ENCODE peak calls at places on chromosomes 4 and X, in five cellular contexts. G is A549, Q is tibial nerve, A is heart left ventricle, D is ovary. R is an unnamed sample.

GRCh38 chr4:104064650-104065577 is 345.1 kb upstream of the TACR3 start:
- DNase-seq in D (peak; percentile 10), G (peak; percentile 44), A (no peak), Q (peak; percentile 25), R (peak; percentile 30)

GRCh38 chr4:84877051-84877833 is 89.2 kb downstream of the WDFY3 start:
- DNase-seq in A (no peak), Q (no peak), G (peak; percentile 6), D (no peak), R (no peak)

GRCh38 chr4:16194199-16194598 is 32.1 kb downstream of the TAPT1 start:
- DNase-seq in D (no peak), Q (no peak), G (no peak), A (peak; percentile 36), R (no peak)

GRCh38 chrX:69192603-69193002 is 27.4 kb upstream of the PJA1 start:
- DNase-seq in G (no peak), Q (no peak), A (no peak), D (no peak), R (no peak)

GRCh38 chrX:16970977-16971376 is 24.5 kb downstream of the REPS2 start:
- DNase-seq in Q (no peak), D (no peak), A (no peak), G (no peak), R (no peak)

GRCh38 chrX:39518451-39519212 is 579.1 kb downstream of the BCOR start:
- DNase-seq in D (no peak), A (peak; percentile 75), Q (no peak), G (no peak), R (no peak)

GRCh38 chrX:120749141-120749846 is 119.4 kb upstream of the C1GALT1C1 start:
- DNase-seq in D (no peak), G (no peak), Q (no peak), A (no peak), R (no peak)

GRCh38 chrX:15311119-15311518 is 4.3 kb downstream of the ASB11 start:
- DNase-seq in G (no peak), Q (no peak), D (no peak), A (peak; percentile 41), R (no peak)

GRCh38 chr4:8564595-8564994 is 15.6 kb upstream of the GPR78 start:
- DNase-seq in Q (no peak), A (no peak), D (no peak), G (no peak), R (no peak)

GRCh38 chr4:81565137-81565870 is 93.6 kb upstream of the RASGEF1B start:
- DNase-seq in A (peak; percentile 88), D (peak; percentile 39), G (no peak), Q (peak; percentile 68), R (peak; percentile 70)

GRCh38 chrX:74249963-74250362 is 54.0 kb upstream of the ZCCHC13 start:
- DNase-seq in G (peak; percentile 74), Q (no peak), D (no peak), A (no peak), R (no peak)

GRCh38 chr4:82811838-82812672 is 13.5 kb upstream of the SCD5 start:
- DNase-seq in Q (no peak), D (peak; percentile 36), A (no peak), G (no peak), R (no peak)

GRCh38 chrX:1450381-1451161 is 2.1 kb downstream of the ASMTL start:
- DNase-seq in A (no peak), Q (no peak), D (no peak), G (no peak), R (no peak)

GRCh38 chrX:149877636-149878035 is 3.3 kb upstream of the MAGEA8 start:
- DNase-seq in G (peak; percentile 6), Q (no peak), A (no peak), D (no peak), R (no peak)

GRCh38 chrX:15310117-15310516 is 5.3 kb downstream of the ASB11 start:
- DNase-seq in G (peak; percentile 46), Q (peak; percentile 42), D (no peak), A (peak; percentile 43), R (peak; percentile 63)

GRCh38 chrX:108312938-108313337 is 125.3 kb downstream of the COL4A6 start:
- DNase-seq in D (no peak), Q (no peak), G (peak; percentile 72), A (peak; percentile 66), R (no peak)

GRCh38 chr4:4847011-4847410 is 12.5 kb upstream of the MSX1 start:
- DNase-seq in G (no peak), D (no peak), A (no peak), Q (no peak), R (no peak)

GRCh38 chr4:20487852-20488251 is 212.4 kb upstream of the PACRGL start:
- DNase-seq in D (no peak), G (no peak), A (no peak), Q (no peak), R (no peak)

GRCh38 chr4:81405900-81406401 is 65.8 kb downstream of the RASGEF1B start:
- DNase-seq in G (peak; percentile 68), Q (peak; percentile 60), A (no peak), D (no peak), R (peak; percentile 40)

GRCh38 chrX:140360284-140360683 is 144.6 kb downstream of the SOX3 start:
- DNase-seq in Q (no peak), A (no peak), G (no peak), D (no peak), R (no peak)

GRCh38 chr4:61202638-61203495 is 2.7 kb downstream of the ADGRL3 start:
- DNase-seq in Q (no peak), D (no peak), A (no peak), G (no peak), R (no peak)

GRCh38 chr4:186068581-186069402 is at the start of gene TLR3:
- DNase-seq in Q (no peak), G (no peak), D (no peak), A (no peak), R (no peak)

GRCh38 chr4:40182041-40182440 is 14.8 kb upstream of the RHOH start:
- DNase-seq in A (no peak), G (no peak), Q (no peak), D (no peak), R (no peak)

GRCh38 chr4:108540536-108540935 is 79.8 kb upstream of the RPL34 start:
- DNase-seq in A (no peak), G (no peak), Q (no peak), D (no peak), R (no peak)

GRCh38 chr4:73800206-73800605 is 36.3 kb upstream of the CXCL6 start:
- DNase-seq in D (no peak), A (no peak), Q (no peak), G (no peak), R (no peak)

GRCh38 chr4:73801692-73802091 is 34.8 kb upstream of the CXCL6 start:
- DNase-seq in G (no peak), D (no peak), A (no peak), Q (no peak), R (no peak)

GRCh38 chr4:73798842-73799241 is 37.6 kb upstream of the CXCL6 start:
- DNase-seq in A (no peak), G (no peak), Q (no peak), D (no peak), R (no peak)

GRCh38 chr4:73803213-73803612 is 33.3 kb upstream of the CXCL6 start:
- DNase-seq in A (no peak), Q (no peak), G (no peak), D (no peak), R (no peak)
- TF ChIP-seq CTCF in A (no peak), Q (no peak), G (no peak), D (no peak), R (no peak)

GRCh38 chr4:119209586-119209985 is 2.9 kb upstream of the USP53 start:
- DNase-seq in G (no peak), A (no peak), D (no peak), Q (no peak), R (no peak)
- H3K27ac ChIP-seq in G (peak overlapping the region; percentile 71), A (peak overlapping the region; percentile 86), D (no peak overlapping the region), Q (peak overlapping the region; percentile 99), R (peak overlapping the region; percentile 92)

GRCh38 chrX:151155234-151155633 is 21.1 kb upstream of the GPR50 start:
- DNase-seq in G (no peak), D (no peak), Q (no peak), A (no peak), R (no peak)

GRCh38 chrX:151151668-151152267 is 24.6 kb upstream of the GPR50 start:
- DNase-seq in A (no peak), Q (peak; percentile 11), G (peak; percentile 57), D (no peak), R (no peak)

DNA sequence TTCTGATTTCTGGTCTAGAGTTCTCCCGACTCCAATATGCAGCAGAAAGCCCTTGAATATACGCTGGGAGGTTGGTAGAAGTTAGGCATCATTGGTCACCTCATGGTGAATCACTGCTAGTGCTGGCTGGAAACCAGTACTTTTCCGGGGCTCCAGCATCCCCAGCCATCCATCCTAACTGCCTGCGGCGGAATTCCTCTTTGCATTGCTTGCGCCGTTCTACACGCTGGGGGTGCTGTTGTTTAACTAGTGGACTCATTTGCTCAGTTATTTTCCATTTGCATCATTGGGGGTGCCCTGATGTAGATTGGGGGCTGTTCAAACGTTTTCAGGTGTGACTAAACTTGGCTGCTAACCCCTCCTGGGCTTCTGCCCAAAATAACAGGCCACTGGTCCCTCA is 23.3 kb upstream of the GPR50 start:
- DNase-seq in G (peak; percentile 25), Q (no peak), D (no peak), A (no peak), R (no peak)
- TF ChIP-seq CTCF in G (peak; percentile 22), Q (no peak), D (no peak), A (peak; percentile 24), R (no peak)

DNA sequence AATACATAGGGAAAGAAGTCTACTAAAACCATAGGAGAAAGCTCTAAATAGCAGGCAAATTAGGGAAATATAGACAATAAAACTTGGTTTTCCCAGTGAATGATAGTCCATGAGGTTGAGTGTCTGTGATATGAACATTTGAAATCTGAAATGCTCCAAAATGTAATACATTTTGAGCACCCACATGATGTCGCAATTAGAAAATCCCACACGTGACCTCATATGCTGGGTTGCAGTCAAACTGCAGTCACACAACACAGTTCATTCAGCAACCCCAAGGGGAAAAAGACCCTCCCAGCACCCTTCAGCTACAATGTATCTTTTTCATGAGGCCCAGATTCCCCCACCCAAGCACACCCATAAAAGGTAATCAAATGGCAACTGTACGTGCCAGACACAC is 155.6 kb downstream of the BTC start:
- DNase-seq in D (no peak), Q (no peak), A (no peak), G (no peak), R (no peak)
- H3K27ac ChIP-seq in D (no peak overlapping the region), Q (no peak overlapping the region), A (no peak overlapping the region), G (peak overlapping the region; percentile 80), R (no peak overlapping the region)

GRCh38 chrX:57451426-57452020 is 140.3 kb upstream of the ZXDB start:
- DNase-seq in A (no peak), D (no peak), G (no peak), Q (no peak), R (no peak)

DNA sequence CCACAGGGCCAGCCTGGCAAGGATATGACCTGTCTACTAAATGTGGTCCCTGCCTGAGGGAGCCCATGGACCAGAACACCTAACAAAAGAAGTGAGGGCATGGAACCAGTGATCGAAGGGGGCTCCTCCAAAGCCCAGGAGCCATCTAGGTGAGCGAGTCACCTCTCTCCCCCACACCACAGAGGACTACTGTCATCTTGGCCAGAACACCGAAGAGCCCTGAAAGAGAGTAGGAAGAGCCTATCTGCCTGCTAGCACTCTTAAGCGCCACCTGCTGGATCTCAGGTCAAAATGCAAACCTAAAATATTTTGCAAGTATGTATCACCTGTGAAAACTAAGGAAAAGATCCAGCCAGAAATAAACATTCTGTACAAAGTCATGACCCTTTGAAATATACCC is 137.9 kb upstream of the ZXDB start:
- DNase-seq in G (peak; percentile 37), D (no peak), Q (no peak), A (no peak), R (no peak)
- TF ChIP-seq CTCF in G (no peak), D (no peak), Q (peak; percentile 13), A (peak; percentile 49), R (peak; percentile 2)

R was measured in lung.